ENCODE peak calls at places on chromosomes 11 and 22, in nine cellular contexts. J is GM03348; O is RPMI8226; W is activated T-cell treated with anti-CD3 and anti-CD28 coated beads, Interleukin-2, amount 50 U/mL, for 1 hour; G is GM12864; Q is H54; X is foreskin keratinocyte; L is small intestine; K is naive thymus-derived CD4-positive, alpha-beta T cell. F is an unnamed sample.

GRCh38 chr11:120031156-120031555 is 106.8 kb downstream of the TRIM29 start:
- DNase-seq in L (no peak), Q (no peak), G (no peak), J (no peak), K (no peak), O (no peak), W (no peak), X (no peak), F (no peak)

GRCh38 chr11:122782222-122782621 is 56.1 kb upstream of the CRTAM start:
- DNase-seq in Q (no peak), O (no peak), J (no peak), L (no peak), K (no peak), G (no peak), W (no peak), X (no peak), F (no peak)

GRCh38 chr11:63537293-63538101 is 889 bp downstream of the PLAAT4 start:
- DNase-seq in W (no peak), L (peak; percentile 28), Q (no peak), G (no peak), O (no peak), K (no peak), J (peak; percentile 64), X (no peak), F (no peak)

GRCh38 chr11:125070699-125071254 is 7.7 kb downstream of the SLC37A2 start:
- DNase-seq in L (peak; percentile 94), X (no peak), K (no peak), J (peak; percentile 71), G (peak; percentile 43), Q (peak; percentile 62), O (peak; percentile 69), W (no peak), F (peak; percentile 80)

GRCh38 chr22:49996192-49996531 is 16.4 kb downstream of the IL17REL start:
- DNase-seq in J (no peak), X (no peak), L (peak; percentile 89), W (no peak), K (no peak), Q (no peak), O (no peak), G (no peak), F (no peak)

GRCh38 chr11:27408231-27408630 is 45.2 kb upstream of the CCDC34 start:
- DNase-seq in J (no peak), O (no peak), Q (no peak), K (no peak), G (no peak), L (no peak), X (no peak), W (no peak), F (no peak)

GRCh38 chr11:58525037-58525614 is 17.2 kb upstream of the OR5B21 start:
- DNase-seq in O (peak; percentile 79), Q (no peak), W (no peak), J (no peak), L (peak; percentile 37), X (no peak), G (peak; percentile 70), K (no peak), F (peak; percentile 63)

GRCh38 chr11:82864268-82864667 is 36.0 kb downstream of the PRCP start:
- DNase-seq in K (no peak), Q (peak; percentile 50), J (peak; percentile 54), O (peak; percentile 82), L (peak; percentile 55), G (no peak), X (no peak), W (peak; percentile 30), F (no peak)

GRCh38 chr22:40560551-40560950 is 76.0 kb downstream of the MRTFA start:
- DNase-seq in L (no peak), G (no peak), J (peak; percentile 49), W (no peak), X (no peak), Q (no peak), O (no peak), K (no peak), F (no peak)

GRCh38 chr11:2507945-2508749 is 63.3 kb downstream of the KCNQ1 start:
- DNase-seq in L (no peak), J (no peak), G (no peak), W (peak; percentile 9), X (no peak), K (no peak), Q (peak; percentile 0), O (no peak), F (no peak)

GRCh38 chr11:117071344-117071787 is 26.9 kb downstream of the SIK3 start:
- DNase-seq in X (no peak), J (no peak), K (no peak), L (peak; percentile 55), Q (no peak), O (no peak), W (no peak), G (no peak), F (no peak)

GRCh38 chr22:44024288-44024908 is at the start of gene PARVB:
- DNase-seq in G (no peak), W (peak; percentile 27), L (no peak), J (peak; percentile 61), K (peak; percentile 19), O (peak; percentile 64), X (no peak), Q (no peak), F (no peak)

GRCh38 chr11:106594751-106595351 is 423.4 kb downstream of the GUCY1A2 start:
- DNase-seq in G (no peak), O (no peak), X (no peak), J (no peak), W (no peak), K (no peak), L (no peak), Q (no peak), F (no peak)

GRCh38 chr11:123430736-123431356 is 777 bp downstream of the GRAMD1B start:
- DNase-seq in O (peak; percentile 35), X (no peak), W (peak; percentile 61), J (peak; percentile 72), K (peak; percentile 48), L (peak; percentile 78), G (no peak), Q (peak; percentile 30), F (no peak)

F was measured in B cell.